ENCODE peak calls at places on chromosomes 16 and 17, in four cellular contexts. One of them, this sample, is unnamed.

GRCh38 chr17:61335105-61335844 is 64.4 kb upstream of the TBX2 start:
- DNase-seq in SW 1271: no peak
- DNase-seq in AG04450: no peak
- DNase-seq in cardiac fibroblast: peak; percentile 83
- DNase-seq in this sample: no peak

GRCh38 chr16:25297151-25297787 is 39.6 kb upstream of the ZKSCAN2 start:
- DNase-seq in SW 1271: no peak
- DNase-seq in cardiac fibroblast: no peak
- DNase-seq in AG04450: no peak
- DNase-seq in this sample: no peak

GRCh38 chr16:85770741-85771140 is 19.8 kb upstream of the C16orf74 start:
- DNase-seq in SW 1271: no peak
- DNase-seq in AG04450: no peak
- DNase-seq in cardiac fibroblast: no peak
- DNase-seq in this sample: no peak

GRCh38 chr17:81685108-81685507 is 1.3 kb downstream of the HGS start:
- DNase-seq in AG04450: peak; percentile 23
- DNase-seq in cardiac fibroblast: peak; percentile 82
- DNase-seq in SW 1271: no peak
- DNase-seq in this sample: no peak

GRCh38 chr17:58375216-58375615 is 23.2 kb upstream of the SUPT4H1 start:
- DNase-seq in cardiac fibroblast: no peak
- DNase-seq in AG04450: no peak
- DNase-seq in SW 1271: no peak
- DNase-seq in this sample: no peak

GRCh38 chr17:59167571-59168001 is 12.0 kb downstream of the PRR11 start:
- DNase-seq in cardiac fibroblast: peak; percentile 53
- DNase-seq in AG04450: no peak
- DNase-seq in SW 1271: peak; percentile 20
- DNase-seq in this sample: no peak

GRCh38 chr16:87531418-87531817 is 38.6 kb upstream of the ZCCHC14 start:
- DNase-seq in AG04450: no peak
- DNase-seq in SW 1271: no peak
- DNase-seq in cardiac fibroblast: no peak
- DNase-seq in this sample: no peak

GRCh38 chr16:50146479-50147435 is 6.3 kb upstream of the TENT4B start:
- DNase-seq in AG04450: no peak
- DNase-seq in SW 1271: no peak
- DNase-seq in cardiac fibroblast: no peak
- DNase-seq in this sample: no peak

GRCh38 chr16:50445603-50446250 is 76.9 kb upstream of the BRD7 start:
- DNase-seq in cardiac fibroblast: no peak
- DNase-seq in SW 1271: no peak
- DNase-seq in AG04450: no peak
- DNase-seq in this sample: no peak

GRCh38 chr16:24670623-24671454 is 58.6 kb upstream of the TNRC6A start:
- DNase-seq in AG04450: no peak
- DNase-seq in SW 1271: no peak
- DNase-seq in cardiac fibroblast: peak; percentile 86
- DNase-seq in this sample: no peak

GRCh38 chr17:79826210-79826680 is 13.0 kb downstream of the CBX4 start:
- DNase-seq in AG04450: no peak
- DNase-seq in SW 1271: no peak
- DNase-seq in cardiac fibroblast: peak; percentile 42
- DNase-seq in this sample: no peak

GRCh38 chr16:64061621-64062020 is 1060.2 kb downstream of the CDH11 start:
- DNase-seq in AG04450: no peak
- DNase-seq in cardiac fibroblast: no peak
- DNase-seq in SW 1271: no peak
- DNase-seq in this sample: no peak

GRCh38 chr16:75241412-75241811 is 10.0 kb downstream of the BCAR1 start:
- DNase-seq in cardiac fibroblast: no peak
- DNase-seq in AG04450: no peak
- DNase-seq in SW 1271: no peak
- DNase-seq in this sample: no peak

GRCh38 chr17:27206447-27206846 is 87.5 kb upstream of the WSB1 start:
- DNase-seq in cardiac fibroblast: peak; percentile 9
- DNase-seq in SW 1271: no peak
- DNase-seq in AG04450: no peak
- DNase-seq in this sample: no peak

GRCh38 chr17:19305761-19306159 is 56.8 kb downstream of the B9D1 start:
- DNase-seq in SW 1271: no peak
- DNase-seq in cardiac fibroblast: no peak
- DNase-seq in AG04450: no peak
- DNase-seq in this sample: no peak

GRCh38 chr17:57881143-57881542 is 31.3 kb upstream of the MRPS23 start:
- DNase-seq in SW 1271: no peak
- DNase-seq in AG04450: peak; percentile 87
- DNase-seq in cardiac fibroblast: peak; percentile 57
- DNase-seq in this sample: no peak